ENCODE peak calls at places on chromosome 1, in six cellular contexts. P, W, U, R, B and N are unnamed samples. For H3K4me1, the result is how much of the 10 kb centered on the place peaks cover.

GRCh38 chr1:8517579-8518489 is 199.9 kb downstream of the SLC45A1 start:
- DNase-seq in P (no peak), W (no peak), U (no peak), R (no peak), B (no peak), N (peak)

GRCh38 chr1:200317236-200317635 is 92.6 kb downstream of the ZNF281 start:
- DNase-seq in P (no peak), W (no peak), U (no peak), R (no peak), B (no peak), N (no peak)

GRCh38 chr1:115447672-115448071 is 109.6 kb upstream of the NGF start:
- DNase-seq in P (no peak), W (no peak), U (no peak), R (no peak), B (no peak), N (no peak)

GRCh38 chr1:171346866-171347265 is 32.9 kb downstream of the FMO4 start:
- DNase-seq in P (no peak), W (no peak), U (no peak), R (no peak), B (no peak), N (no peak)

GRCh38 chr1:223780926-223781325 is 64.8 kb downstream of the TP53BP2 start:
- DNase-seq in P (no peak), W (no peak), U (no peak), R (no peak), B (no peak), N (no peak)

GRCh38 chr1:15684468-15685283 is 556 bp downstream of the PLEKHM2 start:
- DNase-seq in P (peak), W (peak), U (peak), R (peak), B (peak), N (peak)

GRCh38 chr1:44053394-44053793 is 22.1 kb upstream of the SLC6A9 start:
- DNase-seq in P (no peak), W (no peak), U (no peak), R (no peak), B (no peak), N (no peak)

GRCh38 chr1:27026621-27027574 is 14.2 kb upstream of the TENT5B start:
- DNase-seq in P (peak), W (peak), U (no peak), R (no peak), B (no peak), N (peak)

GRCh38 chr1:14215151-14215550 is 383.3 kb upstream of the KAZN start:
- DNase-seq in P (no peak), W (no peak), U (no peak), R (no peak), B (no peak), N (no peak)

GRCh38 chr1:66944330-66945274 is 19.8 kb downstream of the MIER1 start:
- DNase-seq in P (no peak), W (peak), U (no peak), R (no peak), B (peak), N (no peak)

GRCh38 chr1:113517983-113518382 is 127.7 kb downstream of the MAGI3 start:
- DNase-seq in P (no peak), W (no peak), U (no peak), R (no peak), B (no peak), N (no peak)

GRCh38 chr1:113517346-113517745 is 127.0 kb downstream of the MAGI3 start:
- DNase-seq in P (no peak), W (no peak), U (no peak), R (no peak), B (no peak), N (no peak)

GRCh38 chr1:113519561-113519960 is 129.2 kb downstream of the MAGI3 start:
- DNase-seq in P (no peak), W (no peak), U (no peak), R (no peak), B (no peak), N (no peak)

GRCh38 chr1:113511269-113511668 is 121.0 kb downstream of the MAGI3 start:
- DNase-seq in P (no peak), W (no peak), U (no peak), R (no peak), B (no peak), N (no peak)

GRCh38 chr1:113515498-113515897 is 125.2 kb downstream of the MAGI3 start:
- DNase-seq in P (no peak), W (no peak), U (no peak), R (no peak), B (no peak), N (no peak)
- H3K4me3 ChIP-seq in P (no peak), W (no peak), U (no peak), R (no peak), B (no peak), N (no peak)

GRCh38 chr1:20381961-20382360 is 91.3 kb downstream of the VWA5B1 start:
- DNase-seq in P (no peak), W (no peak), U (no peak), R (no peak), B (no peak), N (no peak)
- H3K4me1 ChIP-seq in P (under half), W (under half), U (under half), R (under half), B (under half), N (under half)

GRCh38 chr1:206897175-206897574 is at the start of gene IL24:
- DNase-seq in P (no peak), W (no peak), U (no peak), R (no peak), B (no peak), N (no peak)
- H3K27ac ChIP-seq in P (no peak), W (no peak), U (no peak), R (no peak), B (no peak), N (no peak)

DNA sequence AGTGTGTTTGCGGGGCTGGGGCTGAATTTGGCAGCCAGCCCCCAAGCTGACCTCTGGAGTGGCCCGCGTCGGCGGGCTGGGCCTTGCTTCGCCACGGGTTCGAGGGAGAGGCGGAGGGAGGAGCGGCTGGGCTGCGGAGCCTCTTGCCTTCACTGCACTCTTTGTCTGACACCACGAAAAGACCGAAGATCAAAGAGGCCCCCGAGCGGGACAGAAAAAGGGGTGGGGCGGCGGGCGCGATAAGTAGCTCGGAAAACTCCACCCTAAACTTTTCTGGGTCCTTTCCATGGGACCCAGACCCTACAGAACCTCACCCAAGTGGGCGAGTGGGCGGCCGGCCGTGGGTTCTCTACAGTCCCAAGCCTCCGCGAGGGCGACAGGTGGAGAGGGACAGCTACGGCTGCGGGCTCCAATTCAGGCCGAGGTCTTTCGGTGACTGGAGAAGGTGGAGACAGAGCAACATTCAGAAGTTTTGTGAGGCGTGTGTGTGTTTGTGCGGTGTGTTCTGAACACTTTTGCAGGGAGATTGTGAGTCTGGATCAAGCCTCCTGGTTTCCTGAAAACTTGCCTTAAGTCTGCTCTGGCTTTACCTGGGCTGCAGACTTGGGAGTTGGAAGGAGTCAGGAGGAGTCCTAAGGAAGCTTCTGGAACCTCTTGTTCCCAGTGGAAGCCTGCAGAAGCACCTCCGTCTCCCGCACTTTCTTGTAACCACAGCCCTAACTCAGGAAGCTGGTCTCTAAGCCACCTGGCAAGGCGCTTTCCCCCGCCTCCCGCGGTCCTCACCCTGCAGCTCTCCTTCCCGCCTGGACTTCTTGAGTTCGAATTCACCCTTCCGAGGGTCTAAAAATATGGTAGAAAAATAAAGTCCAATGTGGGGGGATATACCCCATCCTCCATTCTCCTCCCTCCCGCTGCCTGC is 14.8 kb downstream of the PAX7 start:
- DNase-seq in P (peak), W (no peak), U (no peak), R (no peak), B (no peak), N (no peak)
- H3K4me3 ChIP-seq in P (no peak), W (no peak), U (no peak), R (no peak), B (no peak), N (no peak)